ENCODE peak calls at places on chromosomes 11 and 22, in five cellular contexts. T is stimulated activated CD4-positive, alpha-beta T cell treated with anti-CD3 and anti-CD28 coated beads, Interleukin-12 subunit alpha, Interleukin-12 subunit beta, amount 100 ng/mL, for 4 hours; L is activated B cell treated with CpG ODN at 0.5 μM for 24 hours; W is ACHN; M is stomach. J is an unnamed sample.

GRCh38 chr11:66639066-66639813 is 737 bp downstream of the RBM4 start:
- DNase-seq in T (peak; percentile 21), L (no peak), W (peak; percentile 46), M (no peak), J (peak; percentile 16)

GRCh38 chr11:2513441-2513840 is 68.6 kb downstream of the KCNQ1 start:
- DNase-seq in T (no peak), L (peak; percentile 11), W (no peak), M (no peak), J (no peak)

GRCh38 chr22:36546092-36546804 is 17.3 kb upstream of the EIF3D start:
- DNase-seq in T (peak; percentile 21), L (no peak), W (peak; percentile 78), M (no peak), J (peak; percentile 87)

GRCh38 chr11:75303544-75304224 is 47.8 kb downstream of the ARRB1 start:
- DNase-seq in T (no peak), L (no peak), W (no peak), M (no peak), J (no peak)

GRCh38 chr11:12290477-12290922 is 86.9 kb upstream of the PARVA start:
- DNase-seq in T (no peak), L (no peak), W (no peak), M (peak; percentile 15), J (no peak)

GRCh38 chr22:42970029-42970428 is 44.9 kb downstream of the PACSIN2 start:
- DNase-seq in T (no peak), L (no peak), W (no peak), M (no peak), J (no peak)

GRCh38 chr11:12267921-12268320 is 109.5 kb upstream of the PARVA start:
- DNase-seq in T (no peak), L (no peak), W (no peak), M (no peak), J (no peak)

GRCh38 chr11:15923169-15923568 is 433.2 kb downstream of the SOX6 start:
- DNase-seq in T (no peak), L (no peak), W (no peak), M (no peak), J (peak; percentile 50)

GRCh38 chr11:34600339-34601084 is 20.4 kb upstream of the EHF start:
- DNase-seq in T (no peak), L (no peak), W (peak; percentile 9), M (peak; percentile 87), J (no peak)

GRCh38 chr22:38424525-38425080 is 30.4 kb downstream of the KCNJ4 start:
- DNase-seq in T (no peak), L (no peak), W (no peak), M (no peak), J (no peak)

GRCh38 chr11:113178671-113179070 is 135.7 kb upstream of the TTC12 start:
- DNase-seq in T (no peak), L (no peak), W (no peak), M (no peak), J (no peak)

GRCh38 chr22:48719978-48720661 is 1107.6 kb downstream of the BRD1 start:
- DNase-seq in T (no peak), L (no peak), W (no peak), M (no peak), J (no peak)

GRCh38 chr11:20211691-20212090 is 51.4 kb upstream of the DBX1 start:
- DNase-seq in T (no peak), L (no peak), W (no peak), M (no peak), J (no peak)

GRCh38 chr11:119206512-119207299 is 567 bp downstream of the CBL start:
- DNase-seq in T (peak; percentile 56), L (no peak), W (peak; percentile 16), M (no peak), J (peak; percentile 15)

GRCh38 chr11:67640021-67640757 is 626 bp upstream of the TBX10 start:
- DNase-seq in T (peak; percentile 55), L (no peak), W (peak; percentile 27), M (peak; percentile 79), J (peak; percentile 58)

GRCh38 chr11:35539781-35540281 is 14.4 kb upstream of the PAMR1 start:
- DNase-seq in T (no peak), L (no peak), W (no peak), M (no peak), J (no peak)

GRCh38 chr11:2207773-2208621 is 36.4 kb upstream of the TH start:
- DNase-seq in T (no peak), L (no peak), W (no peak), M (peak; percentile 19), J (no peak)

GRCh38 chr11:28679795-28680194 is 571.6 kb downstream of the METTL15 start:
- DNase-seq in T (no peak), L (no peak), W (no peak), M (no peak), J (no peak)

GRCh38 chr22:49570032-49570848 is 257.4 kb downstream of the BRD1 start:
- DNase-seq in T (no peak), L (no peak), W (no peak), M (peak; percentile 10), J (no peak)

GRCh38 chr11:103668859-103669258 is 367.6 kb upstream of the DDI1 start:
- DNase-seq in T (no peak), L (no peak), W (no peak), M (no peak), J (no peak)

GRCh38 chr11:533586-534196 is 1.7 kb downstream of the HRAS start:
- DNase-seq in T (no peak), L (no peak), W (no peak), M (no peak), J (no peak)

GRCh38 chr22:27445876-27446275 is 355.7 kb downstream of the MN1 start:
- DNase-seq in T (no peak), L (no peak), W (no peak), M (no peak), J (no peak)

GRCh38 chr11:128720522-128720985 is 26.7 kb downstream of the FLI1 start:
- DNase-seq in T (peak; percentile 43), L (peak; percentile 42), W (no peak), M (peak; percentile 42), J (peak; percentile 4)

GRCh38 chr11:120334894-120335462 is 1.2 kb upstream of the ARHGEF12 start:
- DNase-seq in T (peak; percentile 33), L (no peak), W (peak; percentile 75), M (peak; percentile 64), J (peak; percentile 79)

GRCh38 chr11:86490582-86490981 is 115.9 kb downstream of the CCDC81 start:
- DNase-seq in T (no peak), L (no peak), W (no peak), M (no peak), J (no peak)

GRCh38 chr11:61955416-61956135 is 5.4 kb downstream of the BEST1 start:
- DNase-seq in T (peak; percentile 18), L (no peak), W (no peak), M (no peak), J (no peak)

GRCh38 chr22:20520093-20520511 is 12.7 kb downstream of the MED15 start:
- DNase-seq in T (no peak), L (no peak), W (no peak), M (no peak), J (peak; percentile 100)

GRCh38 chr22:24331468-24332440 is 61.1 kb downstream of the SPECC1L start:
- DNase-seq in T (no peak), L (no peak), W (no peak), M (no peak), J (no peak)

GRCh38 chr11:108278546-108278945 is 55.7 kb downstream of the ATM start:
- DNase-seq in T (no peak), L (no peak), W (no peak), M (no peak), J (peak; percentile 97)

GRCh38 chr11:66328307-66329144 is 7.7 kb downstream of the RIN1 start:
- DNase-seq in T (peak; percentile 80), L (peak; percentile 79), W (peak; percentile 69), M (peak; percentile 80), J (peak; percentile 73)

GRCh38 chr22:39349967-39350802 is at the start of gene SYNGR1:
- DNase-seq in T (peak; percentile 5), L (peak; percentile 43), W (no peak), M (peak; percentile 26), J (no peak)

GRCh38 chr11:114610984-114611944 is 15.7 kb upstream of the NXPE4 start:
- DNase-seq in T (no peak), L (no peak), W (no peak), M (no peak), J (no peak)

GRCh38 chr11:83299681-83300080 is 13.5 kb upstream of the CCDC90B start:
- DNase-seq in T (no peak), L (no peak), W (no peak), M (no peak), J (no peak)

GRCh38 chr11:112361396-112361795 is 100.7 kb upstream of the PLET1 start:
- DNase-seq in T (no peak), L (no peak), W (no peak), M (no peak), J (no peak)

GRCh38 chr11:65571940-65572339 is 398 bp upstream of the FAM89B start:
- DNase-seq in T (no peak), L (no peak), W (peak; percentile 67), M (peak; percentile 36), J (peak; percentile 49)

GRCh38 chr11:5736396-5736795 is at the start of gene OR56B1:
- DNase-seq in T (no peak), L (no peak), W (no peak), M (no peak), J (no peak)

GRCh38 chr11:24496728-24497396 is at the start of gene LUZP2:
- DNase-seq in T (no peak), L (no peak), W (peak; percentile 27), M (no peak), J (no peak)

GRCh38 chr11:1731451-1732059 is 18.8 kb downstream of the IFITM10 start:
- DNase-seq in T (no peak), L (no peak), W (no peak), M (no peak), J (no peak)

GRCh38 chr22:31556627-31557203 is 60.4 kb downstream of the SFI1 start:
- DNase-seq in T (no peak), L (no peak), W (peak; percentile 51), M (no peak), J (peak; percentile 76)

J was measured in SK-MEL-5.